ENCODE peak calls at places on chromosomes 3 and 15, in seven cellular contexts. P, J, T, H, L, B and C are unnamed samples.

GRCh38 chr3:43338295-43338694 is 52.0 kb downstream of the SNRK start:
- DNase-seq in H (no peak), L (peak; percentile 23), J (peak; percentile 16), T (peak; percentile 23), B (no peak), P (no peak), C (no peak)

GRCh38 chr3:53544357-53544756 is 49.9 kb downstream of the CACNA1D start:
- DNase-seq in B (no peak), T (no peak), L (no peak), P (no peak), H (no peak), J (no peak), C (no peak)

GRCh38 chr15:86611392-86612040 is 531.8 kb downstream of the AGBL1 start:
- DNase-seq in J (no peak), B (peak; percentile 10), P (peak; percentile 67), H (no peak), L (no peak), T (no peak), C (peak; percentile 41)

GRCh38 chr3:16318216-16318615 is 53.2 kb downstream of the OXNAD1 start:
- DNase-seq in H (no peak), T (peak; percentile 42), J (no peak), L (no peak), P (no peak), B (no peak), C (no peak)

GRCh38 chr3:197892162-197892561 is 57.8 kb upstream of the RPL35A start:
- DNase-seq in J (no peak), B (no peak), T (no peak), P (no peak), H (no peak), L (no peak), C (no peak)

GRCh38 chr3:135097276-135097946 is 302.4 kb downstream of the EPHB1 start:
- DNase-seq in L (no peak), J (no peak), H (no peak), P (no peak), B (no peak), T (no peak), C (no peak)

GRCh38 chr15:51866751-51867150 is 37.3 kb downstream of the TMOD3 start:
- DNase-seq in P (no peak), L (no peak), B (no peak), J (no peak), H (no peak), T (no peak), C (no peak)

GRCh38 chr3:129039271-129040038 is 21.1 kb upstream of the GP9 start:
- DNase-seq in L (no peak), J (no peak), H (no peak), B (no peak), P (no peak), T (no peak), C (no peak)

GRCh38 chr15:100596792-100597191 is 5.2 kb downstream of the LINS1 start:
- DNase-seq in B (no peak), P (no peak), L (no peak), T (no peak), H (no peak), J (no peak), C (no peak)

GRCh38 chr3:153348457-153349137 is 186.6 kb downstream of the RAP2B start:
- DNase-seq in H (no peak), L (no peak), P (peak; percentile 64), B (peak; percentile 72), J (no peak), T (peak; percentile 25), C (no peak)

GRCh38 chr3:72982653-72983366 is 13.8 kb upstream of the PPP4R2 start:
- DNase-seq in B (no peak), J (no peak), H (no peak), L (no peak), P (no peak), T (no peak), C (no peak)

GRCh38 chr15:62549345-62549970 is 384.4 kb upstream of the C2CD4B start:
- DNase-seq in B (peak; percentile 64), J (peak; percentile 29), T (peak; percentile 36), L (peak; percentile 53), P (peak; percentile 48), H (peak; percentile 56), C (peak; percentile 27)

GRCh38 chr3:17384567-17385296 is 357.7 kb downstream of the TBC1D5 start:
- DNase-seq in L (no peak), J (no peak), H (no peak), P (no peak), T (peak; percentile 53), B (no peak), C (no peak)

GRCh38 chr3:115488410-115488809 is 134.9 kb upstream of the GAP43 start:
- DNase-seq in T (no peak), J (no peak), B (no peak), H (no peak), L (no peak), P (no peak), C (no peak)

GRCh38 chr15:78565951-78566774 is 843 bp downstream of the CHRNA5 start:
- DNase-seq in L (no peak), B (peak; percentile 59), P (peak; percentile 56), T (peak; percentile 40), J (no peak), H (peak; percentile 53), C (peak; percentile 39)

GRCh38 chr15:36758800-36759199 is 179.4 kb downstream of the CDIN1 start:
- DNase-seq in J (no peak), P (no peak), H (no peak), L (no peak), B (no peak), T (no peak), C (no peak)

GRCh38 chr3:134378384-134378783 is 4.1 kb upstream of the AMOTL2 start:
- DNase-seq in L (peak; percentile 10), B (peak; percentile 89), H (peak; percentile 72), P (peak; percentile 35), J (peak; percentile 47), T (no peak), C (no peak)

GRCh38 chr3:130759692-130760338 is 13.2 kb upstream of the PIK3R4 start:
- DNase-seq in L (peak; percentile 64), B (peak; percentile 81), T (peak; percentile 80), P (peak; percentile 71), H (peak; percentile 66), J (peak; percentile 34), C (peak; percentile 79)

GRCh38 chr15:88624971-88625290 is 3.8 kb downstream of the AEN start:
- DNase-seq in H (no peak), T (peak; percentile 33), L (no peak), J (no peak), P (no peak), B (no peak), C (no peak)

GRCh38 chr3:154971341-154971740 is 108.8 kb upstream of the MME start:
- DNase-seq in B (no peak), H (no peak), L (no peak), P (no peak), J (no peak), T (peak; percentile 70), C (no peak)

GRCh38 chr15:89364341-89364740 is 29.7 kb upstream of the POLG start:
- DNase-seq in L (no peak), H (no peak), B (no peak), J (no peak), P (no peak), T (no peak), C (no peak)

GRCh38 chr3:46926039-46926438 is 48.5 kb downstream of the PTH1R start:
- DNase-seq in L (no peak), H (no peak), B (no peak), T (peak; percentile 67), J (no peak), P (no peak), C (no peak)
- H3K27ac ChIP-seq in L (peak overlapping the region; percentile 100), H (no peak overlapping the region), B (no peak overlapping the region), T (peak overlapping the region; percentile 42), J (no peak overlapping the region), P (no peak overlapping the region), C (no peak overlapping the region)

DNA sequence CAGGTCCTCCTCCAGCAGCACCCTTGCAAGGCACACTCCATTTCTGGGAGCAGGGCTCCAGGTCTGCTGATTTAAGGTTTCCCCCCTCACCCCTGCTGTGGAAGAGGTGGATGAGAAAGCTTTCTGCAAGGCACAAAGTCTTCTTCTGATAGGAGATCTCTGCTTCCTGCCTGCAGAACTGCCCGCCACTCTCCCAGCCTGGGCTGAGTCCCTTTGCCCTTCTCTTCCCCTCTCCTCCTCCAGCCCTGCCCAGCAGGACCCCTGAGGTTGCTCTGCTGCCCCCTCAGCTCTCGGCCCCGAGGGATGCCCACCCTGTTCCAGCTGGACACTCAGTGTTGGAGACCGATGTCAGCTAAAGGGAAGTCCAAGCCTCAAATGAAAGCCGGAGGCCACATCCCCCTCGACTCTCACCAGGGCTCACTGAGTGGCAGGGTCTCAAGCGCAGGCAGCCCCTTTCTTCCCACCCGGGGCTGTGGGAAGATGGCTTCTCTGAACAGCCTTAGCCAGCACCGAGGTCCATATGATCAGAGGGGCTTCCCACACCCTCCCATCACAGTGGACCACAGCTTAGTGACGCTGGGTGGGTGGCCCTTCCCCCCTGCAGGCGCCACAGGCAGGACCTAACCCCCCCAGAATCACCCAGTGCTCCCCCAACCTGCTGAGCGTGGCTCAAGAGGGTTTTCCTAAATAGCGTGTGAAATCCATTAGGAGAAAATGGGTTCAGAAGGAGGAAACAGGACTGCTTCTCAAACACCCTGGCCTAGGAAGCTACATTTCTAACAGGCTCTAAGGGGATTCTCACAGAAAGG is 4.0 kb downstream of the ATP10A start:
- DNase-seq in J (no peak), H (no peak), B (no peak), T (no peak), L (no peak), P (no peak), C (no peak)
- H3K4me2 ChIP-seq in J (no peak overlapping the region), H (no peak overlapping the region), B (no peak overlapping the region), T (peak overlapping the region; percentile 97), L (no peak overlapping the region), P (no peak overlapping the region), C (no peak overlapping the region)

DNA sequence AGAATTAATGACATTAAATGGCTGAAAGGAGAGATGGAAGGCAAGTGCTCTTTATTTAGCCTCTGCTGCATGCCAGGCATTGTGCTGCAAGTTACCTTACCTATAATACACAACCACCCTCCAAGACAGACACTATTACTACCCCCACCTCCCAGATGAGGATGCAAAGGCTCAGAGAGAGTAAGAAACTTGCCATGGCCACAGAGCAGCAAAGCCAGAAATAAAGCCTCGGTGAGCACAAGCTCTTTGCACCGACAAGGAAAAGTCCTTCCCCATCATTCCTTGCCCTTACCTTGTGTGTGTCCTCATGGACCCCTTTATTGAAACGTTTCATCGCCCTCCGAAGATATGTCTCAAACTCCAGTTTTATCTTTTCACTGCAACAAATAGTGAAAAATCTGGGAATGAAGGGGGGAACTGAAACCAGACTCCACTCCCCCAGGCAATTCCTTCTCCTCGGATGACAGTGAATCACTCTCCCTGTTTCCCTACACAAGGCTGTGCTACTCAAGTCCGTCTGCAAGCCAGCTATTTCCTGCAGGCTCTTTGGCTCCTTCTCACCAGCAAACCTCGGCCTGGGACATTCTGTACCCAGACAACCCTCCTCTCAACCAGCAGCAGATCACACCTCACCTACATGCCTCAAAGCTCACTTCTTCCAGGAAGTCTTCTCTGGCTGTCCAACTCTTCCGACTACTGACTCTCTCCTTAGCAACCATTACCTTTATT is 11.4 kb downstream of the XPC start:
- DNase-seq in B (no peak), L (no peak), T (no peak), J (no peak), P (no peak), H (no peak), C (no peak)
- TF ChIP-seq EZH2phosphoT487 in B (no peak), L (no peak), T (no peak), J (no peak), P (no peak), H (no peak), C (no peak)

DNA sequence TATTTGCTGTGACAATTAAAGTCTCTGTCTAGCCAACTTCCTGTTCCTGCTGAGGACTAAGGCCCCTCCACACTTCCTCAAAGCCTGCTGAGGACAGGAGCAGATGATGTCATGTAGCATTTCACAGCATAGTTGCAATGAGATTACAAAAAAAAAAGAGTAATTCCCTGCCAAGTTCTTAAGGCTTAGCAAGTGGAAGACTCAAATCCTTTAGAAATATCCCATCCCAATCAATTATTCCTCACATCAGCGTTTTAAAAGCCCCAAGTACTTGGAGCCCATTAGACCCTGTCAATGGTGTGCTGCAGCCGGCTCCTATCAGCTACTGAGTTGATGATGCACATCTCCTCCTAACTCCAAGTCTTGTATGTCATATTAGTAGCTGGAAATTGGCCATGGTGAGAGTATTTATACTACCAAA is 51.7 kb downstream of the TRANK1 start:
- DNase-seq in T (peak; percentile 70), J (no peak), B (peak; percentile 40), L (peak; percentile 79), P (peak; percentile 34), H (no peak), C (no peak)
- H3K27ac ChIP-seq in T (no peak overlapping the region), J (no peak overlapping the region), B (no peak overlapping the region), L (peak overlapping the region; percentile 82), P (no peak overlapping the region), H (no peak overlapping the region), C (no peak overlapping the region)